ENCODE peak calls at places on chromosomes 3 and 15, in four cellular contexts. T is NCI-H1092 treated with DMSO at 0.1 percent for 48 hours; N is activated CD8-positive, alpha-beta T cell treated with anti-CD3 and anti-CD28 coated beads for 36 hours; S is LoVo. E is an unnamed sample.

GRCh38 chr15:38474155-38474757 is 20.3 kb downstream of the FAM98B start:
- DNase-seq in T (peak), N (peak), S (peak), E (no peak)

GRCh38 chr15:68576253-68577236 is 2.2 kb upstream of the CORO2B start:
- DNase-seq in T (peak), N (no peak), S (no peak), E (no peak)

GRCh38 chr3:127929818-127930217 is 14.8 kb downstream of the KBTBD12 start:
- DNase-seq in T (no peak), N (no peak), S (peak), E (no peak)

GRCh38 chr15:56390739-56391267 is 25.6 kb downstream of the TEX9 start:
- DNase-seq in T (no peak), N (no peak), S (no peak), E (no peak)

GRCh38 chr3:45994661-45995369 is 809 bp downstream of the FYCO1 start:
- DNase-seq in T (peak), N (peak), S (peak), E (no peak)

GRCh38 chr15:89179966-89180875 is 41.2 kb downstream of the RLBP1 start:
- DNase-seq in T (no peak), N (peak), S (no peak), E (no peak)

GRCh38 chr3:173983353-173983752 is 585.8 kb downstream of the NLGN1 start:
- DNase-seq in T (no peak), N (no peak), S (no peak), E (no peak)

GRCh38 chr15:100732359-100733055 is 130.1 kb downstream of the ASB7 start:
- DNase-seq in T (no peak), N (no peak), S (peak), E (no peak)

GRCh38 chr3:31853580-31853979 is 127.5 kb downstream of the OSBPL10 start:
- DNase-seq in T (no peak), N (no peak), S (no peak), E (no peak)

GRCh38 chr15:57570994-57571393 is 20.7 kb upstream of the MYZAP start:
- DNase-seq in T (no peak), N (no peak), S (peak), E (no peak)

GRCh38 chr3:195550723-195551122 is 7.6 kb upstream of the PPP1R2 start:
- DNase-seq in T (no peak), N (peak), S (no peak), E (no peak)

GRCh38 chr3:197103766-197104165 is 74.1 kb upstream of the MELTF start:
- DNase-seq in T (no peak), N (no peak), S (no peak), E (no peak)

GRCh38 chr15:34620814-34621213 is 37.4 kb upstream of the GOLGA8B start:
- DNase-seq in T (no peak), N (no peak), S (no peak), E (no peak)

GRCh38 chr3:126732281-126733060 is 28.4 kb downstream of the CHCHD6 start:
- DNase-seq in T (no peak), N (no peak), S (no peak), E (no peak)

GRCh38 chr3:125212509-125213372 is at the start of gene SLC12A8:
- DNase-seq in T (no peak), N (no peak), S (peak), E (no peak)

GRCh38 chr3:132268956-132269355 is 48.3 kb upstream of the ACP3 start:
- DNase-seq in T (no peak), N (peak), S (no peak), E (no peak)

GRCh38 chr15:41207687-41208448 is 22.7 kb downstream of the EXD1 start:
- DNase-seq in T (no peak), N (no peak), S (no peak), E (no peak)

GRCh38 chr15:23566070-23567050 is 886 bp downstream of the MKRN3 start:
- DNase-seq in T (no peak), N (peak), S (no peak), E (no peak)

GRCh38 chr3:57952208-57952631 is 56.0 kb upstream of the FLNB start:
- DNase-seq in T (no peak), N (no peak), S (no peak), E (peak)

GRCh38 chr3:187014417-187014864 is 84.1 kb downstream of the ST6GAL1 start:
- DNase-seq in T (no peak), N (no peak), S (no peak), E (peak)

GRCh38 chr3:194379651-194380050 is 10.1 kb upstream of the LRRC15 start:
- DNase-seq in T (peak), N (no peak), S (no peak), E (no peak)

GRCh38 chr3:138114431-138114918 is 933 bp downstream of the DZIP1L start:
- DNase-seq in T (peak), N (no peak), S (no peak), E (no peak)

GRCh38 chr3:195040094-195040493 is 230.9 kb downstream of the XXYLT1 start:
- DNase-seq in T (no peak), N (no peak), S (no peak), E (no peak)

GRCh38 chr15:66715181-66715624 is 13.2 kb downstream of the SMAD6 start:
- DNase-seq in T (no peak), N (no peak), S (no peak), E (no peak)

GRCh38 chr3:189914799-189915198 is 205.9 kb downstream of the P3H2 start:
- DNase-seq in T (no peak), N (no peak), S (peak), E (no peak)

GRCh38 chr3:105827959-105828358 is 40.9 kb downstream of the CBLB start:
- DNase-seq in T (no peak), N (peak), S (peak), E (peak)

GRCh38 chr15:66369773-66370651 is 13.5 kb upstream of the TIPIN start:
- DNase-seq in T (peak), N (peak), S (no peak), E (no peak)

GRCh38 chr3:62134061-62134496 is 239.3 kb downstream of the FEZF2 start:
- DNase-seq in T (no peak), N (no peak), S (peak), E (peak)

GRCh38 chr3:138775254-138775595 is 59.5 kb downstream of the PIK3CB start:
- DNase-seq in T (peak), N (no peak), S (no peak), E (no peak)

GRCh38 chr15:65824941-65825544 is 33.0 kb upstream of the DENND4A start:
- DNase-seq in T (no peak), N (no peak), S (no peak), E (no peak)

GRCh38 chr3:58042947-58043707 is 34.9 kb downstream of the FLNB start:
- DNase-seq in T (no peak), N (no peak), S (no peak), E (no peak)

GRCh38 chr3:17217588-17217987 is 332.8 kb downstream of the PLCL2 start:
- DNase-seq in T (no peak), N (no peak), S (no peak), E (no peak)

GRCh38 chr15:96322401-96323249 is 7.9 kb upstream of the NR2F2 start:
- DNase-seq in T (no peak), N (no peak), S (no peak), E (no peak)

GRCh38 chr3:130759692-130760338 is 13.2 kb upstream of the PIK3R4 start:
- DNase-seq in T (peak), N (peak), S (peak), E (peak)

GRCh38 chr15:24823473-24823872 is 131.3 kb upstream of the SNRPN start:
- DNase-seq in T (no peak), N (no peak), S (no peak), E (no peak)

GRCh38 chr15:73965730-73966103 is 26.4 kb downstream of the STOML1 start:
- DNase-seq in T (no peak), N (peak), S (no peak), E (no peak)

GRCh38 chr3:186596568-186597287 is 16.1 kb upstream of the AHSG start:
- DNase-seq in T (no peak), N (no peak), S (no peak), E (no peak)

E was measured in right atrium auricular region.